ENCODE peak calls at places on chromosome 6, in seven cellular contexts. S, P, Q, L, W, B and G are unnamed samples.

GRCh38 chr6:7979831-7980230 is 69.2 kb upstream of the TXNDC5 start:
- DNase-seq in B (no peak), W (no peak), P (no peak), S (no peak), L (no peak), Q (peak), G (no peak)

GRCh38 chr6:113447088-113447831 is 409.9 kb upstream of the MARCKS start:
- DNase-seq in W (peak), B (no peak), L (no peak), Q (peak), S (no peak), P (peak), G (no peak)

GRCh38 chr6:37741757-37742400 is 44.2 kb upstream of the MDGA1 start:
- DNase-seq in P (no peak), Q (peak), W (no peak), B (peak), S (no peak), L (no peak), G (no peak)

GRCh38 chr6:107763959-107764358 is 60.2 kb downstream of the SCML4 start:
- DNase-seq in S (no peak), Q (no peak), B (no peak), W (peak), P (no peak), L (no peak), G (no peak)

GRCh38 chr6:39933669-39934059 is 598 bp downstream of the MOCS1 start:
- DNase-seq in W (no peak), Q (no peak), S (no peak), B (no peak), L (no peak), P (no peak), G (no peak)

GRCh38 chr6:134175532-134176282 is 123.3 kb upstream of the SLC2A12 start:
- DNase-seq in B (peak), W (peak), P (peak), Q (peak), L (peak), S (peak), G (peak)

GRCh38 chr6:112117554-112117953 is 30.2 kb downstream of the FAM229B start:
- DNase-seq in B (no peak), Q (no peak), W (peak), L (no peak), P (no peak), S (no peak), G (no peak)

GRCh38 chr6:52904562-52905279 is 4.8 kb downstream of the GSTA3 start:
- DNase-seq in S (no peak), L (no peak), W (no peak), B (no peak), P (no peak), Q (peak), G (no peak)

GRCh38 chr6:169250660-169251059 is 3.0 kb downstream of the THBS2 start:
- DNase-seq in Q (no peak), B (no peak), S (peak), W (peak), P (no peak), L (no peak), G (peak)

GRCh38 chr6:144268821-144269220 is 16.3 kb upstream of the UTRN start:
- DNase-seq in Q (no peak), S (no peak), W (no peak), P (no peak), L (no peak), B (no peak), G (no peak)

GRCh38 chr6:168157272-168158007 is 78.4 kb upstream of the FRMD1 start:
- DNase-seq in S (peak), B (no peak), P (no peak), L (no peak), W (peak), Q (peak), G (peak)

GRCh38 chr6:100658486-100658885 is 193.8 kb upstream of the SIM1 start:
- DNase-seq in W (no peak), P (no peak), S (no peak), B (no peak), L (no peak), Q (no peak), G (no peak)

GRCh38 chr6:36126553-36127458 is 3.5 kb upstream of the MAPK13 start:
- DNase-seq in L (no peak), S (no peak), W (peak), B (no peak), Q (peak), P (no peak), G (no peak)

GRCh38 chr6:112251170-112251945 is 3.0 kb downstream of the LAMA4 start:
- DNase-seq in L (no peak), P (peak), W (no peak), S (no peak), B (no peak), Q (no peak), G (peak)

GRCh38 chr6:163282672-163283071 is 131.8 kb upstream of the QKI start:
- DNase-seq in Q (no peak), B (no peak), P (no peak), W (no peak), S (no peak), L (no peak), G (no peak)

GRCh38 chr6:106733386-106733785 is 104.0 kb downstream of the QRSL1 start:
- DNase-seq in L (no peak), P (no peak), B (no peak), W (no peak), S (no peak), Q (no peak), G (no peak)

GRCh38 chr6:3159805-3160781 is 2.7 kb upstream of the TUBB2A start:
- DNase-seq in P (peak), S (no peak), W (peak), L (peak), B (peak), Q (no peak), G (peak)

GRCh38 chr6:82408952-82409421 is 45.4 kb downstream of the TPBG start:
- DNase-seq in W (peak), L (no peak), S (no peak), B (no peak), Q (no peak), P (no peak), G (no peak)

GRCh38 chr6:113903666-113904330 is 46.7 kb downstream of the MARCKS start:
- DNase-seq in P (peak), W (no peak), Q (no peak), B (peak), L (no peak), S (no peak), G (peak)

GRCh38 chr6:138973481-138974140 is 14.4 kb downstream of the REPS1 start:
- DNase-seq in P (no peak), W (no peak), S (no peak), B (no peak), L (no peak), Q (no peak), G (no peak)

GRCh38 chr6:133895573-133896343 is 6.8 kb downstream of the TCF21 start:
- DNase-seq in S (no peak), P (no peak), L (no peak), W (no peak), B (no peak), Q (no peak), G (no peak)

GRCh38 chr6:161922631-161923119 is 648.8 kb upstream of the AGPAT4 start:
- DNase-seq in P (peak), B (peak), S (no peak), Q (peak), W (peak), L (no peak), G (no peak)

GRCh38 chr6:37354526-37355384 is 972 bp downstream of the RNF8 start:
- DNase-seq in L (no peak), W (peak), Q (peak), P (no peak), B (peak), S (no peak), G (no peak)

GRCh38 chr6:74369556-74369993 is 673.6 kb downstream of the CD109 start:
- DNase-seq in P (no peak), W (peak), S (no peak), B (no peak), L (no peak), Q (peak), G (no peak)

GRCh38 chr6:25963426-25964123 is 973 bp downstream of the TRIM38 start:
- DNase-seq in P (no peak), Q (peak), B (no peak), W (peak), S (no peak), L (no peak), G (no peak)

GRCh38 chr6:154408906-154409500 is 52.4 kb upstream of the IPCEF1 start:
- DNase-seq in W (no peak), Q (peak), S (no peak), L (no peak), B (no peak), P (no peak), G (no peak)

GRCh38 chr6:152070556-152070955 is 263.1 kb downstream of the ESR1 start:
- DNase-seq in L (no peak), Q (no peak), S (no peak), W (no peak), B (no peak), P (no peak), G (no peak)

GRCh38 chr6:89268776-89269175 is 46.3 kb downstream of the GABRR2 start:
- DNase-seq in S (no peak), W (no peak), B (no peak), Q (no peak), L (no peak), P (no peak), G (no peak)

GRCh38 chr6:132675749-132676148 is 16.8 kb upstream of the TAAR1 start:
- DNase-seq in S (no peak), B (no peak), P (no peak), W (no peak), L (no peak), Q (no peak), G (no peak)

GRCh38 chr6:72382602-72383529 is 239.0 kb upstream of the KCNQ5 start:
- DNase-seq in B (no peak), Q (no peak), W (no peak), L (no peak), S (no peak), P (no peak), G (no peak)

GRCh38 chr6:43924222-43924702 is 154.3 kb downstream of the VEGFA start:
- DNase-seq in P (no peak), Q (no peak), B (no peak), S (no peak), L (no peak), W (peak), G (no peak)

GRCh38 chr6:30495993-30496392 is 6.7 kb downstream of the HLA-E start:
- DNase-seq in L (no peak), B (no peak), S (no peak), P (no peak), Q (no peak), W (no peak), G (no peak)
- H3K27ac ChIP-seq in L (peak), B (no peak), S (peak), P (no peak), Q (no peak), W (peak), G (no peak)

DNA sequence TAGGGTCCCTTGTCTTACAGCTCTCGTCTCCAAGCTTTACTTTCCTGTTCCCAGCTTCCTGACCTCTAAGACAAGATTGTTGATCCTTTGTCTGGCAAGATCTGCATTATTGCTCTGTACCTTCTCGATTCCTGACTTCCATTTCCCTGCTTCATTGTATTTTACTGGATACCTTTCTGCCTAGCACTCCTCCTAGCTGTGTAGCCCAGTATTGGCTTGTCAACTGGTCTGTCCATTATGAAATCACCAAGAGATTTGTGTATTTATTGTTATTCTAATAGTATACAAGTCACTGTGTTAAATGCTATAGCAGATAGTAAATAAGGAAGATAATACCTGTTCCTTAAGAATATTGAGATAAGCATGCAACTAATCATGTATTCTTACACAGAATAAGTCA is 305.4 kb downstream of the CDKAL1 start:
- DNase-seq in B (no peak), L (no peak), S (no peak), Q (no peak), P (no peak), W (no peak), G (no peak)
- TF ChIP-seq CTCF in B (no peak), L (peak), S (no peak), Q (no peak), P (no peak), W (peak), G (no peak)

GRCh38 chr6:41546866-41547798 is 951 bp downstream of the FOXP4 start:
- DNase-seq in P (no peak), Q (peak), B (peak), W (peak), S (no peak), L (no peak), G (no peak)
- H3K27ac ChIP-seq in P (peak), Q (peak), B (peak), W (no peak), S (peak), L (peak), G (peak)

GRCh38 chr6:19210849-19211590 is 626.1 kb upstream of the ID4 start:
- DNase-seq in W (no peak), S (no peak), L (no peak), Q (peak), P (peak), B (peak), G (no peak)
- TF ChIP-seq CTCF in W (no peak), S (peak), L (no peak), Q (peak), P (no peak), B (peak), G (no peak)

GRCh38 chr6:1513206-1513605 is 96.5 kb upstream of the FOXC1 start:
- DNase-seq in W (no peak), B (no peak), S (no peak), L (no peak), P (no peak), Q (no peak), G (no peak)

GRCh38 chr6:1509241-1509640 is 100.5 kb upstream of the FOXC1 start:
- DNase-seq in W (no peak), Q (no peak), S (no peak), L (no peak), B (no peak), P (no peak), G (no peak)

GRCh38 chr6:1514078-1514477 is 95.6 kb upstream of the FOXC1 start:
- DNase-seq in S (no peak), Q (no peak), W (no peak), P (no peak), L (no peak), B (no peak), G (no peak)

GRCh38 chr6:1507251-1507650 is 102.5 kb upstream of the FOXC1 start:
- DNase-seq in B (no peak), L (no peak), S (no peak), P (no peak), Q (no peak), W (no peak), G (no peak)

DNA sequence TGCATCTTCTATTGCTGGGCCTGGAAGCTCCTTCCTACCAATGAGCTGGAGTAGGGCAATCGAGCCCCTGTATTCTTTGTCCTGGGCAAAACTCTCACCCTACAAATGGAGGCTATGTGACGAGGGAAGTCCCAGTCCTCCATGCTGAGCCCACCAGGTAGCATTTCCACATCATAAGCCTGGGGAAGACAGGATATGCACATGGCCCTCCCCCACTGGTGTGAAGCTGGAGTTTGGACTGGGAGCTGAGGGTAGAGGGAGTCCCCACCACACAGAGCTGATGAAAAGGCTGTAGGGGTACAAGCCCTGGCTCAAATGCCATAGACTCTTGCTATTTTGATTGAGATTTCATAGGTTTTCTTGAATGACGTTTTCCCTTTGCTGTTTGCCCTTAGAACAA is 99.5 kb upstream of the FOXC1 start:
- DNase-seq in B (no peak), W (no peak), Q (no peak), S (no peak), L (no peak), P (no peak), G (no peak)
- H3K27ac ChIP-seq in B (no peak), W (no peak), Q (no peak), S (no peak), L (no peak), P (no peak), G (no peak)